ENCODE peak calls at places on chromosomes 6 and 20, in eight cellular contexts. X, B, D, Z, T, Y, E and K are unnamed samples.

GRCh38 chr20:10508468-10509251 is 73.6 kb downstream of the SLX4IP start:
- DNase-seq in X (no peak), B (no peak), D (no peak), Z (no peak), T (no peak), Y (no peak), E (no peak), K (no peak)

GRCh38 chr20:59403962-59404314 is 103.5 kb downstream of the EDN3 start:
- DNase-seq in X (no peak), B (no peak), D (no peak), Z (no peak), T (no peak), Y (no peak), E (no peak), K (no peak)

GRCh38 chr6:138455746-138456392 is 43.4 kb downstream of the NHSL1 start:
- DNase-seq in X (no peak), B (no peak), D (peak; percentile 75), Z (no peak), T (no peak), Y (no peak), E (no peak), K (no peak)

GRCh38 chr6:55293116-55293515 is 34.2 kb upstream of the GFRAL start:
- DNase-seq in X (peak; percentile 20), B (no peak), D (peak; percentile 59), Z (no peak), T (no peak), Y (no peak), E (no peak), K (peak; percentile 67)

GRCh38 chr6:165987483-165988305 is 180.0 kb downstream of the TBXT start:
- DNase-seq in X (peak; percentile 78), B (no peak), D (peak; percentile 3), Z (no peak), T (peak; percentile 34), Y (peak; percentile 71), E (no peak), K (peak; percentile 81)

GRCh38 chr6:138105446-138105845 is 1.8 kb downstream of the PERP start:
- DNase-seq in X (no peak), B (no peak), D (peak; percentile 84), Z (no peak), T (no peak), Y (peak; percentile 43), E (no peak), K (peak; percentile 11)

GRCh38 chr20:32987044-32987825 is 17.0 kb downstream of the SUN5 start:
- DNase-seq in X (no peak), B (no peak), D (no peak), Z (no peak), T (no peak), Y (no peak), E (no peak), K (no peak)

GRCh38 chr6:89260832-89261231 is 43.7 kb upstream of the GABRR1 start:
- DNase-seq in X (no peak), B (no peak), D (peak; percentile 83), Z (no peak), T (no peak), Y (no peak), E (no peak), K (no peak)

GRCh38 chr20:56359212-56360132 is 698 bp downstream of the FAM210B start:
- DNase-seq in X (peak; percentile 49), B (peak; percentile 29), D (peak; percentile 82), Z (no peak), T (peak; percentile 15), Y (peak; percentile 47), E (no peak), K (peak; percentile 54)